ENCODE peak calls at places on chromosome X, in four cellular contexts. P is left ventricle myocardium inferior, X is mammary epithelial cell, V is cardiac muscle cell. M is an unnamed sample.

GRCh38 chrX:119682019-119682989 is 10.7 kb downstream of the SEPTIN6 start:
- DNase-seq in P (no peak), X (no peak), V (no peak), M (no peak)

GRCh38 chrX:27893211-27893610 is 85.4 kb downstream of the MAGEB10 start:
- DNase-seq in P (no peak), X (no peak), V (no peak), M (no peak)

GRCh38 chrX:18643243-18643642 is 28.7 kb downstream of the RS1 start:
- DNase-seq in P (no peak), X (no peak), V (no peak), M (no peak)

GRCh38 chrX:118727686-118728339 is 407 bp downstream of the IL13RA1 start:
- DNase-seq in P (peak; percentile 37), X (peak; percentile 18), V (peak; percentile 56), M (peak; percentile 18)

GRCh38 chrX:78652971-78653822 is 5.9 kb downstream of the RTL3 start:
- DNase-seq in P (no peak), X (peak; percentile 62), V (no peak), M (no peak)

GRCh38 chrX:51332188-51332942 is at the start of gene NUDT10:
- DNase-seq in P (peak; percentile 30), X (peak; percentile 51), V (peak; percentile 86), M (no peak)

GRCh38 chrX:8738588-8739189 is 6.8 kb upstream of the ANOS1 start:
- DNase-seq in P (no peak), X (no peak), V (peak; percentile 83), M (peak; percentile 45)

GRCh38 chrX:134718329-134719317 is 60.4 kb upstream of the PLAC1 start:
- DNase-seq in P (no peak), X (peak; percentile 81), V (no peak), M (peak; percentile 74)

GRCh38 chrX:72274526-72274925 is 2.5 kb downstream of the RPS4X start:
- DNase-seq in P (no peak), X (no peak), V (no peak), M (no peak)

DNA sequence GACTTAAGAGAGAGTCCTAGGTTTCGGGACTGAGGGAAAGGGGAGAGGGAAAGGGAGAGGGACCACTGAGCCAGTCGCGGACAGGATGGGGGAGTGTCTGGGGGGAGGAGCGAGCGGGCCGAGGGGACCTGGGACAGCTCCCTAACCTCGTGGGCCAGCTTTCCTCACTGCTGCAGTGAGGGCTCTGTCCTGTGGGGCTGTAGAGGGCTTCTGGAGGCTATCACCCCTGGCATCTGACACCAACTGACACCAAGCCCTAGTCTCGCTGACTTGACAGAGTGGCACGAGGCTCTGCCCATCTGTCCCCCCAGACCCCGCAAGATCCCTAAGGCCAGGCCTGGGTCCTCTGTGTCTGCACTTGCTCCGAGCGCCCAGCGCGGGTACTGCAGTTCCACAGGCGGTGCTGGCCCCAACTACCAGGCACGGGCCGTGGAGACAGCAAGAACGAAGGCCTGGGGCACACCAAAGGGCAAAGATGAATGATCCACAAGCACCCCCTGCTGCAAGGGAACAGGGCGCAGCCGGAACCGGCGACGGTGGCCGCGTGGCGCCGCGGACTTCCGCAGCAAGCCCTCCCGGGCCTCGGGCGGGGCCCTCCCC is 465 bp downstream of the HAUS7 start:
- DNase-seq in P (no peak), X (peak; percentile 8), V (peak; percentile 48), M (peak; percentile 51)
- H3K27ac ChIP-seq in P (peak overlapping the region; percentile 84), X (no peak overlapping the region), V (no peak overlapping the region), M (peak overlapping the region; percentile 82)

GRCh38 chrX:154120567-154120966 is 23.1 kb upstream of the MECP2 start:
- DNase-seq in P (no peak), X (no peak), V (no peak), M (no peak)

GRCh38 chrX:154125356-154126040 is 18.5 kb upstream of the OPN1LW start:
- DNase-seq in P (peak; percentile 49), X (no peak), V (no peak), M (no peak)

GRCh38 chrX:154123241-154124219 is 20.5 kb upstream of the OPN1LW start:
- DNase-seq in P (peak; percentile 29), X (no peak), V (no peak), M (no peak)

GRCh38 chrX:154121207-154121606 is 22.8 kb upstream of the OPN1LW start:
- DNase-seq in P (no peak), X (no peak), V (no peak), M (no peak)

GRCh38 chrX:154121961-154122360 is 22.1 kb upstream of the OPN1LW start:
- DNase-seq in P (no peak), X (no peak), V (no peak), M (no peak)
- H3K27me3 ChIP-seq in P (no peaks in the 10 kb centered on the region), X (no peaks in the 10 kb centered on the region), V (no peaks in the 10 kb centered on the region), M (peaks cover 21% of the 10 kb centered on the region)

DNA sequence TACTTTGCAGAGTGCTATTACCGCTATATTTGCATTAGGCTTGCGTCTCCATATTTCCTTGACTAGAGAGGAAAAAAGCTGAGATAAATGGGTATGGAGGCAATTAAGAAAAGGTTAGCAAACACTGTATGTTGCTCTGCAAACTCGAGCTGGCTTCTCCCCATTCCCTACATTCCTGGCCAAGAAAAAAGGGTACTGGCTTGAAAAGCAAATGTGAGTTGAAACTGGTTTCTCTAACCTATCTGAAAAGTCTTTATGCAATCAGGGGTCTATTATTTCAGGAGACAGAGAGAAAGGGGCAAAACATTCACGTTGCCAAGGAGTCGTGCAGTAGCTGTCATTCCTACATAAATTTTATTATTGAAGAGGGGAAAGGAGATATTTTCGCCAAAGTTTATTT is 2.1 kb downstream of the TMEM47 start:
- DNase-seq in P (no peak), X (peak; percentile 3), V (peak; percentile 5), M (no peak)
- H3K27ac ChIP-seq in P (peak overlapping the region; percentile 89), X (peak overlapping the region; percentile 62), V (peak overlapping the region; percentile 86), M (no peak overlapping the region)

GRCh38 chrX:39460491-39460890 is 637.3 kb downstream of the BCOR start:
- DNase-seq in P (no peak), X (no peak), V (no peak), M (no peak)
- H3K27me3 ChIP-seq in P (no peaks in the 10 kb centered on the region), X (no peaks in the 10 kb centered on the region), V (no peaks in the 10 kb centered on the region), M (no peaks in the 10 kb centered on the region)

DNA sequence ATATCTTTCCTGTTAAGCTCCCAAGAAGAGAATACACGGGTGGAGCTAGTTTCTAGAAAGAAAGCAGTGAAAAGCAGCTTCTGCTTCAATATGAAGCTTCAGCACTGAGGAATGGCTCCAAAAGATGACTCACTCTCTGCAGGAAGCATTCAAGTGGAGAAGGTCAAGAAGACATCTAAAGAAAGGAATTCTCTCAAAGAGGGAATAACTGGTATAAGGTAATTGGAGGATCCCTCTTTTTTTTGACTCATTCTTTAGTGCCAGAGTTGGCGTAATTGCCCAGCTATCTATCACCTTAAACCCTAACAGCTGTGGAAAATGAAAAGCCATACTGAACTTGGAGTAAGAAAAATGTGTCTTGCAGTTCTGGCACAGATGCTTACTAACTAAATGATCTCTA is 3.5 kb downstream of the EDA2R start:
- DNase-seq in P (no peak), X (peak; percentile 46), V (no peak), M (no peak)
- H3K27ac ChIP-seq in P (no peak overlapping the region), X (peak overlapping the region; percentile 46), V (no peak overlapping the region), M (no peak overlapping the region)

GRCh38 chrX:143081231-143081630 is 55.5 kb downstream of the SPANXN4 start:
- DNase-seq in P (no peak), X (no peak), V (no peak), M (no peak)

GRCh38 chrX:143082537-143082936 is 56.8 kb downstream of the SPANXN4 start:
- DNase-seq in P (no peak), X (no peak), V (no peak), M (no peak)
- H3K27me3 ChIP-seq in P (no peaks in the 10 kb centered on the region), X (no peaks in the 10 kb centered on the region), V (no peaks in the 10 kb centered on the region), M (peaks cover 13% of the 10 kb centered on the region)

DNA sequence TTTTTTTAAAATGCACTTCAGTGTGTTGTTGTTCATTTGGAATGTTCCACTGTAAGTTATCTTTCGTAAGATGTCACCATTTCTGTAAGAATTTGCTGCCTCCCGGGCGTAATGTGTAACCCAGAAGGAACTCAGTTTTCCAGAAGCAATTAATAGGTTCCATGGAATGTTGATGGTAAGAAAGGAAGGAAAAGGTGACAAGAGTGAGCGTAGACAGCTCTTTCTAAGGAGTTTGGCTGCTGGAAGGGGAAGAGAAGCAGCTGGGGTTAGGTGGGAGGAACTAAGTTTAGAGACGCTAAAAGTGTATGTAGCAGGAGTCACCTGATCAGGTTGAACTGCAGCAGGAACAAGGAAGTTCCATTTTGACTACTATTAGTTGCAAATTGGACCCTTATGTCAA is 35.9 kb downstream of the PNMA5 start:
- DNase-seq in P (no peak), X (no peak), V (no peak), M (no peak)
- H3K27ac ChIP-seq in P (peak overlapping the region; percentile 79), X (peak overlapping the region; percentile 36), V (no peak overlapping the region), M (no peak overlapping the region)

M was measured in WERI-Rb-1.